ENCODE peak calls at places on chromosomes 2 and 18, in five cellular contexts. H is NCI-H1105 treated with DMSO at 0.1 percent for 48 hours, P is GM10248, M is neural progenitor cell, Y is WTC11. X is an unnamed sample.

GRCh38 chr2:207230261-207231105 is 64.7 kb upstream of the KLF7 start:
- DNase-seq in H (no peak), P (no peak), M (peak; percentile 56), Y (peak; percentile 22), X (peak; percentile 32)

GRCh38 chr2:73984922-73985317 is 210 bp downstream of the TET3 start:
- DNase-seq in H (peak; percentile 5), P (peak; percentile 61), M (peak; percentile 83), Y (peak; percentile 47), X (peak; percentile 75)

GRCh38 chr2:149331023-149331400 is 625 bp downstream of the LYPD6 start:
- DNase-seq in H (peak; percentile 14), P (no peak), M (peak; percentile 13), Y (peak; percentile 19), X (peak; percentile 54)

GRCh38 chr2:172704072-172704936 is 31.3 kb upstream of the RAPGEF4 start:
- DNase-seq in H (peak; percentile 15), P (peak; percentile 34), M (peak; percentile 51), Y (no peak), X (peak; percentile 49)

GRCh38 chr2:11784747-11785610 is 38.5 kb downstream of the LPIN1 start:
- DNase-seq in H (no peak), P (peak; percentile 81), M (peak; percentile 74), Y (peak; percentile 80), X (peak; percentile 73)

GRCh38 chr2:148303166-148303565 is 282.3 kb downstream of the MBD5 start:
- DNase-seq in H (no peak), P (no peak), M (peak; percentile 84), Y (peak; percentile 54), X (no peak)

GRCh38 chr18:73774836-73775509 is 372.7 kb downstream of the FBXO15 start:
- DNase-seq in H (no peak), P (no peak), M (peak; percentile 45), Y (peak; percentile 36), X (peak; percentile 96)

GRCh38 chr2:105406221-105406620 is 7.4 kb upstream of the FHL2 start:
- DNase-seq in H (no peak), P (no peak), M (no peak), Y (no peak), X (no peak)

GRCh38 chr2:98727758-98728718 is 2.9 kb downstream of the MGAT4A start:
- DNase-seq in H (no peak), P (no peak), M (no peak), Y (no peak), X (no peak)

GRCh38 chr2:23803965-23804542 is 122.9 kb downstream of the ATAD2B start:
- DNase-seq in H (peak; percentile 22), P (no peak), M (peak; percentile 37), Y (peak; percentile 39), X (peak; percentile 14)

GRCh38 chr18:28576941-28577340 is 400.0 kb upstream of the CDH2 start:
- DNase-seq in H (no peak), P (no peak), M (no peak), Y (no peak), X (no peak)

GRCh38 chr2:119760876-119761275 is 1.2 kb downstream of the PTPN4 start:
- DNase-seq in H (no peak), P (no peak), M (no peak), Y (no peak), X (peak; percentile 43)

GRCh38 chr18:63992751-63993150 is 22.9 kb downstream of the SERPINB8 start:
- DNase-seq in H (no peak), P (no peak), M (no peak), Y (no peak), X (no peak)

GRCh38 chr2:212595036-212595654 is 56.5 kb upstream of the ERBB4 start:
- DNase-seq in H (peak; percentile 36), P (no peak), M (no peak), Y (no peak), X (peak; percentile 3)

GRCh38 chr18:62850619-62851306 is 135.4 kb downstream of the PHLPP1 start:
- DNase-seq in H (no peak), P (no peak), M (no peak), Y (no peak), X (no peak)

X was measured in left kidney.